ENCODE peak calls at places on chromosomes 12 and 14, in six cellular contexts. T, R, I, K, S and H are unnamed samples.

GRCh38 chr12:77118696-77119095 is 53.3 kb upstream of the E2F7 start:
- DNase-seq in T (no peak), R (no peak), I (peak), K (no peak), S (peak), H (no peak)

GRCh38 chr12:100154472-100155247 is 12.0 kb upstream of the BLTP3B start:
- DNase-seq in T (no peak), R (peak), I (peak), K (peak), S (peak), H (peak)

GRCh38 chr14:74653386-74654138 is 41.5 kb upstream of the LTBP2 start:
- DNase-seq in T (no peak), R (no peak), I (peak), K (no peak), S (no peak), H (no peak)

GRCh38 chr14:88421286-88421685 is 35.8 kb downstream of the SPATA7 start:
- DNase-seq in T (no peak), R (no peak), I (no peak), K (no peak), S (no peak), H (no peak)

GRCh38 chr12:32369202-32369601 is 30.2 kb upstream of the FGD4 start:
- DNase-seq in T (no peak), R (no peak), I (no peak), K (no peak), S (no peak), H (no peak)

GRCh38 chr14:23099212-23099861 is 4.0 kb downstream of the C14orf119 start:
- DNase-seq in T (no peak), R (no peak), I (no peak), K (no peak), S (no peak), H (no peak)

GRCh38 chr14:75845136-75845804 is 136.5 kb downstream of the TGFB3 start:
- DNase-seq in T (no peak), R (no peak), I (no peak), K (no peak), S (no peak), H (no peak)

GRCh38 chr12:728781-729180 is 23.6 kb upstream of the WNK1 start:
- DNase-seq in T (no peak), R (no peak), I (no peak), K (no peak), S (no peak), H (no peak)

GRCh38 chr12:4114986-4115385 is 158.6 kb upstream of the CCND2 start:
- DNase-seq in T (no peak), R (no peak), I (no peak), K (no peak), S (no peak), H (no peak)

GRCh38 chr12:3658327-3659163 is 94.4 kb downstream of the CRACR2A start:
- DNase-seq in T (peak), R (peak), I (peak), K (peak), S (peak), H (no peak)

GRCh38 chr12:57726151-57726883 is 12.2 kb downstream of the AGAP2 start:
- DNase-seq in T (peak), R (peak), I (peak), K (peak), S (peak), H (peak)

GRCh38 chr12:111099186-111099585 is 178.8 kb upstream of the MYL2 start:
- DNase-seq in T (no peak), R (no peak), I (no peak), K (no peak), S (no peak), H (no peak)

GRCh38 chr12:42588981-42589464 is 523 bp downstream of the PRICKLE1 start:
- DNase-seq in T (peak), R (no peak), I (peak), K (no peak), S (no peak), H (peak)

GRCh38 chr12:68240079-68240478 is 13.3 kb downstream of the IL22 start:
- DNase-seq in T (no peak), R (no peak), I (peak), K (no peak), S (no peak), H (no peak)

GRCh38 chr14:94653321-94653720 is 41.1 kb downstream of the SERPINA3 start:
- DNase-seq in T (no peak), R (no peak), I (no peak), K (no peak), S (no peak), H (no peak)

GRCh38 chr14:48970995-48971394 is 615.2 kb downstream of the RPS29 start:
- DNase-seq in T (no peak), R (no peak), I (peak), K (no peak), S (peak), H (no peak)

GRCh38 chr12:124240493-124240892 is 54.4 kb upstream of the RFLNA start:
- DNase-seq in T (no peak), R (no peak), I (peak), K (no peak), S (no peak), H (no peak)

GRCh38 chr12:15011162-15011561 is 38.3 kb downstream of the PDE6H start:
- DNase-seq in T (no peak), R (no peak), I (peak), K (no peak), S (no peak), H (no peak)

GRCh38 chr12:2287151-2287550 is 234.4 kb downstream of the CACNA1C start:
- DNase-seq in T (no peak), R (no peak), I (no peak), K (no peak), S (no peak), H (no peak)

GRCh38 chr12:57483466-57483865 is 3.8 kb upstream of the ARHGAP9 start:
- DNase-seq in T (no peak), R (no peak), I (no peak), K (no peak), S (no peak), H (no peak)

GRCh38 chr12:21656931-21657335 is 709 bp downstream of the LDHB start:
- DNase-seq in T (no peak), R (peak), I (peak), K (peak), S (no peak), H (peak)